ENCODE peak calls at places on chromosomes 4 and X, in ten cellular contexts. L, D, Q, Z, W, O, F, I, P and J are unnamed samples.

GRCh38 chrX:99572711-99573110 is 837.4 kb downstream of the PCDH19 start:
- DNase-seq in Z (no peak), W (no peak), Q (no peak), F (no peak), L (no peak), D (no peak), P (no peak), I (peak), O (no peak), J (no peak)

GRCh38 chr4:170109586-170110289 is 20.0 kb upstream of the AADAT start:
- DNase-seq in F (peak), I (no peak), P (no peak), Q (no peak), D (no peak), L (peak), O (no peak), W (no peak), Z (no peak), J (no peak)

GRCh38 chr4:110335399-110335798 is 137.0 kb upstream of the ELOVL6 start:
- DNase-seq in L (no peak), P (no peak), O (no peak), F (no peak), I (no peak), W (no peak), Q (no peak), Z (no peak), D (no peak), J (no peak)

GRCh38 chr4:8283161-8283560 is 13.6 kb downstream of the HTRA3 start:
- DNase-seq in I (no peak), O (no peak), W (no peak), P (no peak), D (no peak), Z (no peak), F (no peak), Q (no peak), L (no peak), J (no peak)

GRCh38 chr4:54001558-54002365 is 62.6 kb downstream of the CHIC2 start:
- DNase-seq in I (no peak), D (no peak), O (no peak), Z (no peak), Q (no peak), W (no peak), F (no peak), L (no peak), P (no peak), J (no peak)

GRCh38 chr4:1309261-1310010 is 19.7 kb downstream of the MAEA start:
- DNase-seq in D (no peak), P (peak), I (peak), W (peak), Z (peak), F (peak), Q (peak), L (peak), O (peak), J (peak)

GRCh38 chr4:52825311-52826090 is 36.6 kb upstream of the RASL11B start:
- DNase-seq in I (no peak), W (no peak), O (no peak), P (no peak), F (no peak), D (peak), L (no peak), Z (no peak), Q (no peak), J (peak)

GRCh38 chrX:26914232-26914631 is 548.9 kb downstream of the PPP4R3C start:
- DNase-seq in D (no peak), O (no peak), W (no peak), F (no peak), I (no peak), Z (no peak), L (peak), P (no peak), Q (no peak), J (no peak)

GRCh38 chr4:140374130-140374477 is 658 bp downstream of the SCOC start:
- DNase-seq in F (no peak), W (no peak), P (no peak), O (no peak), Q (no peak), I (no peak), Z (no peak), D (peak), L (no peak), J (no peak)

GRCh38 chrX:66402165-66402564 is 236.7 kb downstream of the EDA2R start:
- DNase-seq in Q (no peak), Z (no peak), P (no peak), F (no peak), O (no peak), L (no peak), W (no peak), D (no peak), I (no peak), J (no peak)

GRCh38 chr4:123843137-123843536 is 446.5 kb downstream of the SPRY1 start:
- DNase-seq in F (no peak), I (no peak), Q (no peak), P (no peak), L (no peak), D (no peak), O (no peak), Z (no peak), W (no peak), J (no peak)

GRCh38 chrX:13742397-13743176 is 8.0 kb downstream of the OFD1 start:
- DNase-seq in Z (peak), P (peak), L (no peak), Q (no peak), I (no peak), D (no peak), F (no peak), W (peak), O (no peak), J (no peak)

GRCh38 chr4:156829194-156829593 is 142.4 kb downstream of the PDGFC start:
- DNase-seq in F (peak), D (no peak), P (no peak), Q (no peak), O (no peak), Z (no peak), L (peak), W (no peak), I (no peak), J (no peak)